ENCODE peak calls at places on chromosomes 16 and 17, in six cellular contexts. V is colonic mucosa, N is HFF-Myc, M is GM12878, O is neural progenitor cell, Q is A549. X is an unnamed sample.

GRCh38 chr17:67855504-67856324 is 30.4 kb downstream of the BPTF start:
- DNase-seq in V (no peak), N (no peak), M (no peak), O (no peak), Q (no peak), X (no peak)

GRCh38 chr16:56493131-56493530 is 26.7 kb downstream of the BBS2 start:
- DNase-seq in V (no peak), N (no peak), M (no peak), O (no peak), Q (no peak), X (no peak)

GRCh38 chr17:39486242-39486641 is 25.0 kb downstream of the CDK12 start:
- DNase-seq in V (no peak), N (peak), M (no peak), O (no peak), Q (no peak), X (no peak)

GRCh38 chr17:9606453-9606852 is 30.0 kb downstream of the CFAP52 start:
- DNase-seq in V (no peak), N (no peak), M (no peak), O (no peak), Q (no peak), X (no peak)

GRCh38 chr16:83356266-83356665 is 451.5 kb upstream of the HSBP1 start:
- DNase-seq in V (no peak), N (peak), M (no peak), O (peak), Q (peak), X (no peak)

GRCh38 chr16:47565454-47565853 is 104.3 kb downstream of the PHKB start:
- DNase-seq in V (peak), N (peak), M (no peak), O (no peak), Q (no peak), X (peak)

GRCh38 chr16:2043296-2043979 is 4.2 kb downstream of the NTHL1 start:
- DNase-seq in V (peak), N (no peak), M (no peak), O (no peak), Q (no peak), X (no peak)

GRCh38 chr16:80622007-80622406 is 81.2 kb downstream of the DYNLRB2 start:
- DNase-seq in V (no peak), N (no peak), M (no peak), O (no peak), Q (no peak), X (no peak)

GRCh38 chr17:10812674-10813073 is 8.8 kb upstream of the TMEM238L start:
- DNase-seq in V (peak), N (no peak), M (no peak), O (no peak), Q (no peak), X (peak)

GRCh38 chr16:67883146-67883871 is 1.4 kb upstream of the NRN1L start:
- DNase-seq in V (peak), N (no peak), M (no peak), O (no peak), Q (no peak), X (no peak)

GRCh38 chr16:67885545-67885944 is 860 bp downstream of the NRN1L start:
- DNase-seq in V (no peak), N (no peak), M (no peak), O (no peak), Q (no peak), X (no peak)

GRCh38 chr16:67883872-67884261 is 818 bp upstream of the NRN1L start:
- DNase-seq in V (peak), N (no peak), M (no peak), O (peak), Q (peak), X (peak)

GRCh38 chr16:67885976-67886375 is 1.3 kb downstream of the NRN1L start:
- DNase-seq in V (no peak), N (no peak), M (no peak), O (no peak), Q (no peak), X (no peak)

GRCh38 chr16:67884684-67885083 is at the start of gene NRN1L:
- DNase-seq in V (peak), N (peak), M (no peak), O (peak), Q (no peak), X (peak)
- H3K4me3 ChIP-seq in V (no peak), N (no peak), M (no peak), O (peak), Q (no peak), X (peak)

GRCh38 chr17:57289613-57290012 is 33.3 kb downstream of the MSI2 start:
- DNase-seq in V (no peak), N (no peak), M (no peak), O (no peak), Q (no peak), X (no peak)

GRCh38 chr17:57290955-57291354 is 34.6 kb downstream of the MSI2 start:
- DNase-seq in V (no peak), N (no peak), M (no peak), O (no peak), Q (no peak), X (no peak)

GRCh38 chr17:57288034-57288752 is 31.9 kb downstream of the MSI2 start:
- DNase-seq in V (no peak), N (no peak), M (no peak), O (no peak), Q (no peak), X (peak)

GRCh38 chr17:57288753-57289121 is 32.4 kb downstream of the MSI2 start:
- DNase-seq in V (no peak), N (no peak), M (no peak), O (no peak), Q (no peak), X (no peak)

GRCh38 chr17:57289130-57289529 is 32.8 kb downstream of the MSI2 start:
- DNase-seq in V (no peak), N (no peak), M (no peak), O (no peak), Q (no peak), X (no peak)
- H3K4me3 ChIP-seq in V (no peak), N (no peak), M (no peak), O (no peak), Q (no peak), X (no peak)

GRCh38 chr17:55577011-55577586 is 65.8 kb upstream of the SMIM36 start:
- DNase-seq in V (peak), N (peak), M (peak), O (no peak), Q (no peak), X (peak)
- H3K4me3 ChIP-seq in V (peak), N (peak), M (peak), O (no peak), Q (no peak), X (peak)

GRCh38 chr16:50265716-50266336 is 525 bp upstream of the ADCY7 start:
- DNase-seq in V (peak), N (no peak), M (no peak), O (no peak), Q (no peak), X (no peak)
- H3K4me3 ChIP-seq in V (peak), N (peak), M (peak), O (no peak), Q (no peak), X (peak)

GRCh38 chr17:51120357-51120738 is 320 bp downstream of the SPAG9 start:
- DNase-seq in V (peak), N (no peak), M (no peak), O (no peak), Q (peak), X (no peak)

GRCh38 chr17:51121620-51122472 is 1.2 kb upstream of the SPAG9 start:
- DNase-seq in V (peak), N (peak), M (peak), O (peak), Q (peak), X (peak)

GRCh38 chr17:51120739-51121619 is at the start of gene SPAG9:
- DNase-seq in V (peak), N (peak), M (peak), O (peak), Q (peak), X (peak)

GRCh38 chr17:51119415-51120356 is 982 bp downstream of the SPAG9 start:
- DNase-seq in V (peak), N (no peak), M (no peak), O (peak), Q (peak), X (peak)

DNA sequence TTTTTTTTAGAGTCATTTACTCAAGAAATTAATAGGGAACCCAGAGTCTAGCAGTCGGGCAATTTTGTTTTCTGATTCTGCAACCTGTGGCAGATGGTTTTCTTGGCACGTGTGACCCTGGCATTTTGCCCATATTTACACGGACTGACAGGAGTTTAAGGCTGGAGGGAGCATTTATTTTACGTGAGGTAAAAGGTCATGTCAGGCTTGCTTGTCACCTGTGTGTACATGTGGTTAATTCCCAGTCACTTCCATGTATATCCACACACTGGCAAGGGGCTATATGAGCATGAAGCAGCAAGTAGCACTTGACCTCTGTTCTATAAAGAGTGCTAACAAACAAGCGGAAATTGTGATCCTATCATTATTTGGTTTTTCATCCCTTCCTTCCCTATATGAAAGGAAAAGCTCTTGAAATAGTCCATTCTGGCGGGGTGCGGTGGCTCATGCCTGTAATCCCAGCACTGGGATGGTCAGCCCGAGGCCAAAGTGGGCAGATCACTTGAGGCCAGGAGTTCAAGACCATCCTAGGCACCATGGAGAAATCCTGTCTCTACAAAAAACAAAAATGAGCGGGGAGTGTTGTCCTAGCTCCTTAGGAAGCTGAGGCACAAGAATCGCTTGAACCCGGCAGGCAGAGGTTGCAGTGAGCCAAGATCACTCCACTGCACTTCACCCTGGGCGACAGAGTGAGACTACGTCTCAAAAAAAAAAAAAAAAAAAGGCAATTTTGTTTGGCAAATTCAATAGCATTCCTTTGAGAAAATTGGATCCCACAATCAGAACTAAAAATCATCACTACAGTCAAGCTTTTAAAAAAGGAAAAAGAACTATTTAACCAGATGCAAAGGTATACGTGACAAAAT is 2.1 kb downstream of the SPAG9 start:
- DNase-seq in V (peak), N (no peak), M (no peak), O (no peak), Q (no peak), X (no peak)
- H3K4me3 ChIP-seq in V (peak), N (peak), M (peak), O (peak), Q (peak), X (peak)

DNA sequence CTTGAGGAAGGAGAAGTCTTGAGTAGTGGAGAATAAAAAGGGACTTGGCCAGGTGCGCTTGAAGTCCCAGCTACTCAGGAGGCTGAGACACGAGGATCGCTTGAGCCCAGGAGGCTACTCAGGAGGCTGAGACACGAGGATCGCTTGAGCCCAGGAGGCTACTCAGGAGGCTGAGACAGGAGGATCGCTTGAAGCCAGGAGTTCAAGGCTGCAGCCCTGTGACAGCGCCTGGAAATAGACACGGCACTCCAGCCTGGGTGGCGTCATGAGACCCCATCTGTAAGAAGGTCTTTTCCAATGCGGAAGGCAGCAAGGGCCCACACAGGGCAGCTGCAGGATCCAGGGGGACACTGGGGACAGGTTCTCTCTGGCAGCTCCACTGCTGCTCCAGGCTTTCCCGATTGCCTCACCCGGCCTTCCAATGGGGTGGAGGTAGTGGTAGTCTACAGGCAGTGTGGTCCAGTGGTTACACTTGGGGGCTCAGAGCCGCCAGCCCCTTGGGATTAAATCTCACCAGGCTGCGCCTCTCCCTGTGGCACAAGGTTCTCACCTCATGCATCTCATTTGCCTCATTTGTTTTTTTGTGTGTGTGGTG is 143.4 kb downstream of the SEC14L1 start:
- DNase-seq in V (no peak), N (no peak), M (no peak), O (no peak), Q (no peak), X (no peak)
- H3K4me3 ChIP-seq in V (no peak), N (no peak), M (no peak), O (no peak), Q (no peak), X (no peak)

GRCh38 chr17:46851029-46851741 is at the start of gene WNT9B:
- DNase-seq in V (peak), N (no peak), M (no peak), O (peak), Q (peak), X (no peak)
- H3K4me3 ChIP-seq in V (no peak), N (peak), M (no peak), O (peak), Q (peak), X (peak)

GRCh38 chr16:4970010-4970409 is 11.9 kb downstream of the SEC14L5 start:
- DNase-seq in V (no peak), N (no peak), M (no peak), O (peak), Q (no peak), X (no peak)

GRCh38 chr16:4972938-4973587 is 14.9 kb downstream of the SEC14L5 start:
- DNase-seq in V (no peak), N (no peak), M (no peak), O (no peak), Q (no peak), X (no peak)

GRCh38 chr16:4966736-4967453 is 8.8 kb downstream of the SEC14L5 start:
- DNase-seq in V (no peak), N (no peak), M (no peak), O (no peak), Q (no peak), X (no peak)

GRCh38 chr16:4968879-4969278 is 10.7 kb downstream of the SEC14L5 start:
- DNase-seq in V (no peak), N (no peak), M (no peak), O (peak), Q (no peak), X (no peak)
- H3K4me3 ChIP-seq in V (no peak), N (no peak), M (no peak), O (peak), Q (no peak), X (no peak)

GRCh38 chr17:34668206-34668605 is 88.8 kb downstream of the TMEM132E start:
- DNase-seq in V (no peak), N (no peak), M (no peak), O (no peak), Q (no peak), X (no peak)
- H3K4me3 ChIP-seq in V (no peak), N (no peak), M (no peak), O (no peak), Q (no peak), X (no peak)

GRCh38 chr16:86286991-86287640 is 223.2 kb upstream of the FOXF1 start:
- DNase-seq in V (peak), N (no peak), M (no peak), O (peak), Q (no peak), X (no peak)

GRCh38 chr16:86289304-86289703 is 221.0 kb upstream of the FOXF1 start:
- DNase-seq in V (no peak), N (no peak), M (no peak), O (peak), Q (no peak), X (no peak)

GRCh38 chr16:86288716-86289294 is 221.5 kb upstream of the FOXF1 start:
- DNase-seq in V (no peak), N (no peak), M (no peak), O (peak), Q (no peak), X (no peak)

GRCh38 chr16:86285938-86286921 is 224.1 kb upstream of the FOXF1 start:
- DNase-seq in V (peak), N (no peak), M (no peak), O (peak), Q (no peak), X (no peak)

GRCh38 chr16:86287641-86288201 is 222.6 kb upstream of the FOXF1 start:
- DNase-seq in V (peak), N (no peak), M (no peak), O (peak), Q (no peak), X (no peak)
- H3K4me3 ChIP-seq in V (no peak), N (no peak), M (no peak), O (peak), Q (no peak), X (no peak)